ENCODE peak calls at places on chromosomes 5 and 9, in six cellular contexts. O is astrocyte, H is MM.1S, D is mammary epithelial cell, U is mesendoderm, C is K562. B is an unnamed sample. For H3K36me3, the result is how much of the 10 kb centered on the place peaks cover.

GRCh38 chr5:149265559-149265958 is 6.1 kb upstream of the AFAP1L1 start:
- DNase-seq in D (peak), U (peak), O (peak), H (no peak), C (peak), B (no peak)

GRCh38 chr9:90942555-90942954 is 140.9 kb downstream of the SYK start:
- DNase-seq in U (no peak), D (peak), O (peak), H (peak), C (no peak), B (no peak)

GRCh38 chr9:36134761-36135505 is 1.6 kb upstream of the GLIPR2 start:
- DNase-seq in C (no peak), H (no peak), U (peak), O (no peak), D (no peak), B (peak)

GRCh38 chr9:6605202-6605601 is 40.3 kb downstream of the GLDC start:
- DNase-seq in U (no peak), C (no peak), O (no peak), D (no peak), H (no peak), B (no peak)

GRCh38 chr5:115398726-115399125 is 102.3 kb upstream of the CCDC112 start:
- DNase-seq in U (no peak), O (peak), D (peak), H (no peak), C (no peak), B (no peak)

GRCh38 chr5:80346055-80346454 is 26.3 kb downstream of the SPZ1 start:
- DNase-seq in H (peak), D (peak), U (peak), O (no peak), C (peak), B (peak)

GRCh38 chr5:112420111-112420864 is 1.2 kb upstream of the EPB41L4A start:
- DNase-seq in C (peak), H (peak), O (peak), D (peak), U (peak), B (peak)

GRCh38 chr9:136525841-136526499 is 19.9 kb downstream of the NOTCH1 start:
- DNase-seq in D (no peak), U (no peak), H (no peak), O (no peak), C (no peak), B (peak)

GRCh38 chr9:82601272-82601835 is 461.6 kb downstream of the RASEF start:
- DNase-seq in O (peak), D (no peak), U (no peak), H (no peak), C (no peak), B (no peak)

DNA sequence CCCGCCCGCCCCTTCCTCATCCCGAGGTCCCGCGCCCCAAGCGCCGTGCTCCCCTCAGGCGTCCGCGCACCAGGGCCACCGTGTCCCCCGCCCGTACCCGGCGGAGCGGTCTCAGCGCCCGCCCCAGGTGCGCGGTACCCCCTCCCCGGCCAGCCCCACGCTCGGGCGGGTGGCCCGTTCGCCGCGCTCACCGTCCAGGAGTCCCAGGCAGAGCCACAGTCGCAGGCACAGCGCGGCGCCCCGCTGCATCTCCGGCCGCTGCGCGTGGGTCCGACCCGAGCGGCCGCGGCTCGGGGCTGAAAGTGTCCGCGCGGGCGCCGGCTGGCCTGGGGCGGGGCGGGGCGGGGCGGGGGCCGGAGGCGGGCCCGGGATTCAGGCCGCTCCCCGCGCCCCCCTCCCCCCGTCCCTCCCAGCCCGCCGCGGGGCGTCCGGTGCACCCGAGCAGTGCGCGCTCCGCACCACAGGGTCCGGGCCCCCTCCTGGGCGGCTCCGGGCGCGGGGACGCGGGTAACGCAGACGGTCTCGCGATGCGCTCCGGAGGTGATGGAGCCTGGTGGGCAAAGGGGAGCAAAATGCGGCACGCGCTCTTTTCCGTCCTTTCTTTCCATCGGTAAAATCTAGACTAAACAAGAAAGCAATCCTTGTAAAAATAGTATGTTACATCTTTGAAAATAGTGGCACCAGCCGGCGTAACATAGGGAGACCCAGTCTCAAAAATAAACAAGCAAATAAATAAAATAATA is at the start of gene FLT4:
- DNase-seq in H (no peak), O (no peak), C (peak), U (no peak), D (no peak), B (peak)
- H3K9ac ChIP-seq in H (no peak), O (no peak), C (peak), U (peak), D (no peak), B (no peak)

DNA sequence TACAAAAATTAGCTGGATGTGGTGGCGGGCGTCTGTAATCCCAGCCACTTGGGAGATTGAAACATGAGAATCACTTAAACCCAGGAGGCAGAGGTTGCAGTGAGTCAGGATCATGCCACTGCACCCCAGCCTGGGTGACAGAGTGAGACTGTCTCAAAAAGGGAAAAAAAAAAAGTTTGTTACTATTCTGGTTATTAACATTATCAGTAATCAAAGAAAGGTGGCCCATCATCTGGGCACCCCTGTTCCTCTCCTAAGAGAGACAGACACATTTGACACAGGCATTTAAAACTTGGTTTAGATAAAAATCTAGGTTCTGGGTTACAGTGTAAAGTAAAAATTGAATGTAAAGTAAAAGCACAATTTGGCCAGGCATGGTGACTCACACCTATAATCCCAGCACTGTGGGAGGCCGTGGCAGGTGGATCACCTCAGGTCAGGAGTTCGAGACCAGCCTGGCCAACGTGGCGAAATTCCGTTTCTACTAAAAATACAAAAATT is 16.9 kb upstream of the PHYHD1 start:
- DNase-seq in H (no peak), U (no peak), C (no peak), O (no peak), D (no peak), B (no peak)
- H3K36me3 ChIP-seq in H (under half), U (under half), C (under half), O (under half), D (under half), B (under half)

GRCh38 chr9:117777823-117778222 is 73.6 kb downstream of the TLR4 start:
- DNase-seq in C (no peak), D (no peak), H (peak), U (no peak), O (no peak), B (no peak)

GRCh38 chr9:117784996-117785395 is 80.8 kb downstream of the TLR4 start:
- DNase-seq in H (no peak), O (no peak), U (peak), C (no peak), D (no peak), B (no peak)

GRCh38 chr9:117779760-117780159 is 75.6 kb downstream of the TLR4 start:
- DNase-seq in U (peak), C (no peak), D (no peak), O (no peak), H (no peak), B (peak)

GRCh38 chr9:117783828-117784227 is 79.6 kb downstream of the TLR4 start:
- DNase-seq in O (no peak), H (peak), C (no peak), D (no peak), U (no peak), B (no peak)

GRCh38 chr9:117782931-117783788 is 79.0 kb downstream of the TLR4 start:
- DNase-seq in O (peak), C (no peak), U (peak), H (peak), D (peak), B (peak)
- H3K9ac ChIP-seq in O (peak), C (no peak), U (no peak), H (peak), D (peak), B (no peak)

DNA sequence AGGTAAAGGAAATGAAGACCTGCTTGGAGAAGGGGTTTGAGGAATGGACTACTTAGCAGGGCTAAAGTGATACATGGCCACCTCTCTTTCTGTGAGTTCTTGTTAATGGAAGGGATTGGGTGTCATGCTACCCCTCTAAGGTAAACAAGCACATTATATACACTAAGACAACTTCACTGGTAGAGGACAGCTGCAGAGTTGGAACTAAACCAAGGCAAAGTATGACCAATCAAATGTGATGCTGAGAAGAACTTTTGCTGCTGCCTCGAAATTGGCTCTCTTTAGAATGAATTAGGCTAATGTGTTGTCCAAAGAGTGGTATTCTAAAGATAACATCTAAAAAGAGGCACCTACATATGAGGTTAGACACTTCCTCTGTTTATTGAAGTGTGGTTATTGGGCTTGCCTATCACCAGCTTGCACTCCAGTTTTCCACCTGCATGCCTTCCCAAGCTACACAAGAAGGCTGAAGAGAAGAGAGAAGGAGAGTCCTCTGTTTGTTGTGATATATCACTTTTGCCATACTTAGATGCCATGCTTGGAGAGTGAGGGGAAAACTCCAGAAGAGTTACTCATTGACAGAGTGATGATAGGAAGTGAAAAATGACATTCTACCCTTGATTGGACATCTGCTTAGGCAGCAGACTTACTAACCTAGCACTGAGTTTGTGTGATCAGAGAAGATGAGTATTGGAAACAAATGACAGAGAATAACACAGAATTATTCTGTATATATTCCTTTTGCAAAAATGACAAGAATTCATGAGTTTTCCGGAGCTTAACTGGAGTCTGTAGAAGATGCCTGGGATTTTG is 536.1 kb downstream of the ZNF608 start:
- DNase-seq in U (no peak), O (no peak), C (no peak), D (no peak), H (no peak), B (no peak)
- H3K36me3 ChIP-seq in U (under half), O (under half), C (under half), D (under half), H (under half), B (under half)

B was measured in endodermal cell.